ENCODE peak calls at places on chromosomes 11 and 22, in ten cellular contexts. E, R, S, D, A, U, T, M, G and L are unnamed samples.

GRCh38 chr11:130548491-130548833 is 100.0 kb downstream of the ADAMTS15 start:
- DNase-seq in S (no peak), R (no peak), D (no peak), M (no peak), E (no peak), G (no peak), T (no peak), U (no peak), A (no peak), L (no peak)

GRCh38 chr11:61645179-61645868 is 34.9 kb upstream of the DAGLA start:
- DNase-seq in G (no peak), S (no peak), D (no peak), U (no peak), T (no peak), A (peak; percentile 86), E (no peak), M (no peak), R (no peak), L (no peak)

GRCh38 chr11:36493332-36493731 is 16.7 kb downstream of the TRAF6 start:
- DNase-seq in R (no peak), T (no peak), D (no peak), M (no peak), E (no peak), U (no peak), G (no peak), S (no peak), A (no peak), L (no peak)

GRCh38 chr11:122803306-122803705 is 35.0 kb upstream of the CRTAM start:
- DNase-seq in M (no peak), E (no peak), T (peak; percentile 18), R (no peak), S (no peak), D (no peak), U (peak; percentile 78), A (no peak), G (no peak), L (peak; percentile 99)

GRCh38 chr22:46436595-46437163 is 100.7 kb downstream of the CELSR1 start:
- DNase-seq in A (no peak), M (no peak), S (no peak), U (peak; percentile 4), G (no peak), R (no peak), T (peak; percentile 12), D (no peak), E (no peak), L (peak; percentile 52)

GRCh38 chr11:69018924-69019323 is 5.9 kb upstream of the MRGPRF start:
- DNase-seq in M (peak; percentile 80), S (no peak), D (no peak), A (no peak), T (peak; percentile 54), G (no peak), R (no peak), E (no peak), U (peak; percentile 56), L (no peak)

GRCh38 chr22:47842119-47842518 is 1079.7 kb downstream of the TBC1D22A start:
- DNase-seq in A (no peak), G (no peak), M (no peak), T (no peak), D (no peak), E (no peak), U (no peak), R (no peak), S (no peak), L (no peak)

GRCh38 chr22:37566329-37566837 is 6.1 kb downstream of the CDC42EP1 start:
- DNase-seq in S (no peak), U (no peak), T (no peak), G (no peak), R (no peak), D (peak; percentile 63), E (no peak), A (peak; percentile 71), M (no peak), L (no peak)

GRCh38 chr22:40862537-40862936 is 624 bp upstream of the DNAJB7 start:
- DNase-seq in R (no peak), U (no peak), D (no peak), E (no peak), G (no peak), M (no peak), S (no peak), A (no peak), T (no peak), L (no peak)

GRCh38 chr22:40156001-40156516 is 21.7 kb upstream of the TNRC6B start:
- DNase-seq in G (no peak), E (no peak), D (no peak), A (no peak), S (peak; percentile 77), U (peak; percentile 78), T (peak; percentile 75), M (no peak), R (peak; percentile 78), L (peak; percentile 60)

GRCh38 chr11:128343134-128343514 is 244.2 kb downstream of the ETS1 start:
- DNase-seq in R (no peak), M (no peak), D (no peak), S (no peak), A (no peak), E (no peak), G (no peak), U (no peak), T (no peak), L (no peak)

GRCh38 chr11:128341767-128342318 is 245.5 kb downstream of the ETS1 start:
- DNase-seq in E (no peak), R (no peak), S (no peak), T (no peak), M (no peak), G (no peak), D (no peak), A (no peak), U (no peak), L (no peak)

GRCh38 chr11:128342511-128343133 is 244.7 kb downstream of the ETS1 start:
- DNase-seq in S (peak; percentile 64), T (peak; percentile 65), M (peak; percentile 43), E (no peak), R (no peak), G (no peak), A (peak; percentile 72), D (peak; percentile 63), U (peak; percentile 40), L (peak; percentile 63)

GRCh38 chr11:128339721-128340271 is 247.6 kb downstream of the ETS1 start:
- DNase-seq in A (no peak), T (no peak), S (no peak), R (no peak), U (no peak), M (no peak), D (no peak), G (no peak), E (no peak), L (no peak)

DNA sequence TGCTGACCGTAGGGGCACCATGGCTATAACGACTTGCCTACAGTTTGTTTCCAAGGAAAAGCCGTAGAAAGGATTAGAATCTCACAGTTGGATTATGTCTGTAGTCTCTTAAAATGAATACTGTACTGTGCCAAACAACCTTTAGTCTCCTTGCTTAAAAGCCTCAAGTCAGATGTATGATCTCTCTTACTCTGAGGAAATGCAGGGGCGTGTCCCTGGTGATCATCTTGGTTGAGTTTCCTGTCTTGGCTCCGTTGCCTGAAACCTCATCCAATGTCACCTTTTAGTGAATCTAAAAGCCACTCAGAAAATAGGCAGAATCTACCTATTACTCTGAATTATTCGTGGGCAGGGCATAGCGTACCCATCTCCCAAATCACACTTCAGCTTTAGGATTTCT is 246.1 kb downstream of the ETS1 start:
- DNase-seq in R (no peak), E (no peak), A (no peak), T (peak; percentile 20), U (no peak), M (no peak), D (peak; percentile 55), S (no peak), G (no peak), L (no peak)
- H3K27ac ChIP-seq in R (peak overlapping the region; percentile 38), E (peak overlapping the region; percentile 39), A (peak overlapping the region; percentile 74), T (no peak overlapping the region), U (no peak overlapping the region), M (peak overlapping the region; percentile 46), D (peak overlapping the region; percentile 50), S (no peak overlapping the region), G (peak overlapping the region; percentile 71), L (no peak overlapping the region)

DNA sequence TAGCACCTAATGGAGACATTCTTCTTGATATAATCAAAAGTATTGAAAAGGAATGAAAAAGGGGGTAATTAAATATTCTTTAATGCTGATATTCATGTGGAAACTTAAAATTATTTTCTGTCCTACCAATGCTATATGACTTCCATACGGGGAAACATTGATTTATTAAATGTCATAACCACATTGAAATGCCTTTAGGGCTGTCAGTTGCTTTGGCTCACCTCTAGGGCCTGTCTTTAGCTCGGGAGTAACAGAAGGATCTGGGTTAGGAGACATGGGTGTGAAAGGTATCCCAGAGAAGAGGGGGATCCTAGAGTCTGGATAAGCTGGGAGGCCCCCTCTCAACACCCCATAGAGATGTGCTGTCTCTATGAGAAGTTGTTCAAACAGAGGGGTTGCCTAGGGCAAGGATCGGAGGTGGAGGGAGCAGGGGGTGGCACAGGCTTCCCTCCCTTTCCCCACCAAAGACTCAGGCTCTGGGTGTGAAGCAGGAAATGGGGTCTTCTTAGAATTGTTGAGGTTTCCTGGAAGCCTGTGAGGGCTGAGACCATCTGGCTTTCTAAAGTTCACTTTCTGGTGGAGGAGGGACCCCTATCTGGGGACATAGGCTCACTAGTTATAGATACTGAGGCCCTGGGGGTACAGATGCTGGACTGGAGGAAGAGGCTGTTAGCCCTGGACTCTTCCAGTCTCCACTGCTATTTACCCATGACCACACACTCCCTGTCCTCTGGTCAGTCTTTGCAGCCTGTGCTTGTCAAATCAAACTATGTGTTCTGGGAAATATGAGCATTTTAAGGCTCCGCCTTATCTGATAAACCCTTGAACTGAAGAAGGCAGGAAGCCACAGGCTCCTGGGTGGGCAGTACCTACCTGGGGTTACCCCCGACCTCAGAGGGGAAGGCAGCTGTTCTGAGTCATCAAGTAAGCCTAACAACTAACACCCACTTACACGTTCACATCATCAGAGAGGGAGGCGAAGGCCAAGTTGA is 55.8 kb upstream of the RRAS2 start:
- DNase-seq in E (no peak), R (no peak), D (no peak), M (no peak), S (no peak), G (no peak), A (no peak), U (peak; percentile 33), T (peak; percentile 38), L (no peak)
- TF ChIP-seq CTCF in E (no peak), R (no peak), D (no peak), M (no peak), S (no peak), G (no peak), A (no peak), U (no peak), T (no peak), L (no peak)

DNA sequence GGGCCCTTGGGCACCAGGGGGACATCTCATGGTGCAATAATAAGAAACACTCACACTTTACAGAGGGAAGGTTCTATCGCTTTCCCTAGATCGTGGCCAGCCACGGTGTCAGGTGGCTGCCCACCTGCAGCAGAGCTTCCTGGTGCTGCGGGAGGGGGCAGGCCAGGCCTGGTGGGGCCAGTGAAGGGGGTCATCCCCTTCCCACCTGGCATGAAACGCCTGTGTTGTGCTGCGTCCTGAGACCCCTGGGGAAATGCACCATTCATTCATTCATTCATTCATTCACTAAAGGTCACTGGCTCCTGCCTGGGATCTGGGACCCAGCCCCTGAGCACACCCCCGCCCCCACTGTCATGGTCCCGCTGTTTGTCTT is 394 bp upstream of the RHOD start:
- DNase-seq in R (no peak), G (no peak), A (no peak), U (no peak), D (no peak), S (no peak), M (no peak), E (no peak), T (no peak), L (no peak)
- H3K27ac ChIP-seq in R (peak overlapping the region; percentile 83), G (peak overlapping the region; percentile 84), A (peak overlapping the region; percentile 77), U (no peak overlapping the region), D (peak overlapping the region; percentile 36), S (peak overlapping the region; percentile 95), M (peak overlapping the region; percentile 65), E (peak overlapping the region; percentile 88), T (no peak overlapping the region), L (peak overlapping the region; percentile 100)

GRCh38 chr22:33013051-33013450 is 45.1 kb downstream of the SYN3 start:
- DNase-seq in R (no peak), D (no peak), T (no peak), A (no peak), E (no peak), M (no peak), G (no peak), S (no peak), U (no peak), L (no peak)
- TF ChIP-seq CTCF in R (no peak), D (no peak), T (no peak), A (no peak), E (no peak), M (no peak), G (no peak), S (no peak), U (no peak), L (no peak)